ENCODE peak calls at places on chromosomes 4 and X, in nine cellular contexts. One of them, this sample, is unnamed.

GRCh38 chr4:7785017-7785416 is 154.6 kb downstream of the AFAP1 start:
- DNase-seq in IMR-90: peak
- DNase-seq in fibroblast of the aortic adventitia: no peak
- DNase-seq in BJ: peak
- DNase-seq in GM10248: no peak
- DNase-seq in hepatocyte: no peak
- DNase-seq in CD14-positive monocyte: no peak
- DNase-seq in H1: no peak
- DNase-seq in AG09319: no peak
- DNase-seq in this sample: no peak

GRCh38 chr4:5693871-5694270 is 14.5 kb downstream of the EVC2 start:
- DNase-seq in GM10248: no peak
- DNase-seq in IMR-90: peak
- DNase-seq in hepatocyte: no peak
- DNase-seq in BJ: no peak
- DNase-seq in H1: no peak
- DNase-seq in AG09319: no peak
- DNase-seq in CD14-positive monocyte: no peak
- DNase-seq in fibroblast of the aortic adventitia: no peak
- DNase-seq in this sample: no peak

GRCh38 chr4:33268776-33269175 is 2548.6 kb downstream of the PCDH7 start:
- DNase-seq in fibroblast of the aortic adventitia: no peak
- DNase-seq in hepatocyte: no peak
- DNase-seq in GM10248: no peak
- DNase-seq in CD14-positive monocyte: no peak
- DNase-seq in BJ: no peak
- DNase-seq in AG09319: no peak
- DNase-seq in IMR-90: no peak
- DNase-seq in H1: no peak
- DNase-seq in this sample: no peak

GRCh38 chr4:5780831-5781480 is 70.0 kb downstream of the EVC start:
- DNase-seq in AG09319: no peak
- DNase-seq in CD14-positive monocyte: no peak
- DNase-seq in IMR-90: peak
- DNase-seq in GM10248: no peak
- DNase-seq in fibroblast of the aortic adventitia: no peak
- DNase-seq in H1: peak
- DNase-seq in BJ: peak
- DNase-seq in hepatocyte: peak
- DNase-seq in this sample: peak

GRCh38 chrX:47976254-47977151 is 27.3 kb downstream of the ZNF182 start:
- DNase-seq in CD14-positive monocyte: no peak
- DNase-seq in BJ: no peak
- DNase-seq in AG09319: no peak
- DNase-seq in H1: no peak
- DNase-seq in hepatocyte: no peak
- DNase-seq in GM10248: no peak
- DNase-seq in IMR-90: no peak
- DNase-seq in fibroblast of the aortic adventitia: no peak
- DNase-seq in this sample: no peak

GRCh38 chr4:104890598-104890997 is 256.1 kb upstream of the TET2 start:
- DNase-seq in hepatocyte: no peak
- DNase-seq in BJ: no peak
- DNase-seq in GM10248: no peak
- DNase-seq in H1: no peak
- DNase-seq in AG09319: no peak
- DNase-seq in CD14-positive monocyte: no peak
- DNase-seq in IMR-90: no peak
- DNase-seq in fibroblast of the aortic adventitia: no peak
- DNase-seq in this sample: no peak

GRCh38 chrX:20061869-20062254 is 54.8 kb downstream of the MAP7D2 start:
- DNase-seq in hepatocyte: no peak
- DNase-seq in BJ: no peak
- DNase-seq in GM10248: no peak
- DNase-seq in CD14-positive monocyte: no peak
- DNase-seq in IMR-90: peak
- DNase-seq in AG09319: no peak
- DNase-seq in fibroblast of the aortic adventitia: peak
- DNase-seq in H1: no peak
- DNase-seq in this sample: no peak

GRCh38 chr4:82423245-82424054 is 6.8 kb downstream of the HNRNPDL start:
- DNase-seq in hepatocyte: no peak
- DNase-seq in CD14-positive monocyte: no peak
- DNase-seq in AG09319: no peak
- DNase-seq in GM10248: no peak
- DNase-seq in H1: no peak
- DNase-seq in IMR-90: peak
- DNase-seq in BJ: no peak
- DNase-seq in fibroblast of the aortic adventitia: peak
- DNase-seq in this sample: no peak

GRCh38 chrX:542179-542578 is 88.4 kb upstream of the SHOX start:
- DNase-seq in H1: no peak
- DNase-seq in fibroblast of the aortic adventitia: no peak
- DNase-seq in CD14-positive monocyte: no peak
- DNase-seq in hepatocyte: no peak
- DNase-seq in GM10248: no peak
- DNase-seq in BJ: no peak
- DNase-seq in IMR-90: no peak
- DNase-seq in AG09319: no peak
- DNase-seq in this sample: no peak

GRCh38 chr4:87012265-87012953 is 77.6 kb downstream of the AFF1 start:
- DNase-seq in GM10248: no peak
- DNase-seq in H1: no peak
- DNase-seq in CD14-positive monocyte: no peak
- DNase-seq in fibroblast of the aortic adventitia: peak
- DNase-seq in hepatocyte: peak
- DNase-seq in IMR-90: no peak
- DNase-seq in AG09319: no peak
- DNase-seq in BJ: no peak
- DNase-seq in this sample: no peak

GRCh38 chr4:95540227-95540626 is 8.5 kb downstream of the UNC5C start:
- DNase-seq in CD14-positive monocyte: no peak
- DNase-seq in AG09319: no peak
- DNase-seq in IMR-90: no peak
- DNase-seq in BJ: no peak
- DNase-seq in H1: no peak
- DNase-seq in fibroblast of the aortic adventitia: peak
- DNase-seq in GM10248: no peak
- DNase-seq in hepatocyte: no peak
- DNase-seq in this sample: no peak

GRCh38 chrX:14420876-14421275 is 108.5 kb upstream of the GLRA2 start:
- DNase-seq in AG09319: no peak
- DNase-seq in fibroblast of the aortic adventitia: no peak
- DNase-seq in CD14-positive monocyte: no peak
- DNase-seq in hepatocyte: peak
- DNase-seq in BJ: no peak
- DNase-seq in GM10248: no peak
- DNase-seq in H1: no peak
- DNase-seq in IMR-90: no peak
- DNase-seq in this sample: no peak

GRCh38 chr4:165698272-165698671 is 174.8 kb upstream of the TLL1 start:
- DNase-seq in H1: no peak
- DNase-seq in fibroblast of the aortic adventitia: no peak
- DNase-seq in CD14-positive monocyte: no peak
- DNase-seq in GM10248: no peak
- DNase-seq in BJ: no peak
- DNase-seq in AG09319: no peak
- DNase-seq in IMR-90: no peak
- DNase-seq in hepatocyte: no peak
- DNase-seq in this sample: no peak

DNA sequence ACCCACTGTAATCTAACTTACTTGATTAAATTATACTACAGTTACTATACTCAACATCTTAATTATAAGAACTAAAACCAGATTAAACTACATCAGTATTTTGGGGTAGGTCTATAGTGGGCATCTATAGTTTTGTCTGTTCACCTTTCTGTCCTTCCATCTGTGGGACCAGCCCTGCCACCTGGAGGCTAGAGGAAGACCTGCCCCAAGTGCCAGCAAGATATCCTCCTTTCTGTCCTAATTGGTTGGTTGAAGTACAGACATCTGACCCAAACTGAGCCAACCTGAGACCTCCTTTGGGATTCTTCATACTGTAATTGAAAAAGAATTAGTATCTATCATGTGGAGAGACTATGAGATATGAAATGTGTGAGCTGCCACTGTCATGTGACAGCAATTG is 172.2 kb upstream of the TLL1 start:
- DNase-seq in H1: no peak
- DNase-seq in hepatocyte: no peak
- DNase-seq in GM10248: no peak
- DNase-seq in BJ: no peak
- DNase-seq in CD14-positive monocyte: no peak
- DNase-seq in IMR-90: no peak
- DNase-seq in fibroblast of the aortic adventitia: no peak
- DNase-seq in AG09319: no peak
- DNase-seq in this sample: no peak
- TF ChIP-seq CTCF in H1: peak
- TF ChIP-seq CTCF in hepatocyte: peak
- TF ChIP-seq CTCF in GM10248: peak
- TF ChIP-seq CTCF in BJ: peak
- TF ChIP-seq CTCF in CD14-positive monocyte: no peak
- TF ChIP-seq CTCF in IMR-90: no peak
- TF ChIP-seq CTCF in fibroblast of the aortic adventitia: peak
- TF ChIP-seq CTCF in AG09319: peak
- TF ChIP-seq CTCF in this sample: peak

GRCh38 chrX:16113978-16114554 is 9.3 kb upstream of the GRPR start:
- DNase-seq in GM10248: no peak
- DNase-seq in fibroblast of the aortic adventitia: no peak
- DNase-seq in H1: no peak
- DNase-seq in BJ: no peak
- DNase-seq in IMR-90: no peak
- DNase-seq in AG09319: no peak
- DNase-seq in hepatocyte: no peak
- DNase-seq in CD14-positive monocyte: no peak
- DNase-seq in this sample: no peak

GRCh38 chrX:16114640-16115039 is 8.7 kb upstream of the GRPR start:
- DNase-seq in H1: no peak
- DNase-seq in GM10248: no peak
- DNase-seq in IMR-90: peak
- DNase-seq in CD14-positive monocyte: no peak
- DNase-seq in fibroblast of the aortic adventitia: peak
- DNase-seq in hepatocyte: no peak
- DNase-seq in BJ: peak
- DNase-seq in AG09319: peak
- DNase-seq in this sample: no peak

GRCh38 chrX:16112428-16112827 is 10.9 kb upstream of the GRPR start:
- DNase-seq in GM10248: no peak
- DNase-seq in BJ: no peak
- DNase-seq in CD14-positive monocyte: no peak
- DNase-seq in AG09319: no peak
- DNase-seq in IMR-90: no peak
- DNase-seq in hepatocyte: no peak
- DNase-seq in fibroblast of the aortic adventitia: no peak
- DNase-seq in H1: no peak
- DNase-seq in this sample: no peak
- TF ChIP-seq CTCF in GM10248: no peak
- TF ChIP-seq CTCF in BJ: peak
- TF ChIP-seq CTCF in CD14-positive monocyte: no peak
- TF ChIP-seq CTCF in AG09319: no peak
- TF ChIP-seq CTCF in IMR-90: peak
- TF ChIP-seq CTCF in hepatocyte: no peak
- TF ChIP-seq CTCF in fibroblast of the aortic adventitia: no peak
- TF ChIP-seq CTCF in H1: peak
- TF ChIP-seq CTCF in this sample: peak

GRCh38 chr4:139763668-139764067 is 98.0 kb downstream of the MGST2 start:
- DNase-seq in fibroblast of the aortic adventitia: no peak
- DNase-seq in IMR-90: no peak
- DNase-seq in CD14-positive monocyte: no peak
- DNase-seq in hepatocyte: peak
- DNase-seq in AG09319: no peak
- DNase-seq in BJ: no peak
- DNase-seq in H1: no peak
- DNase-seq in GM10248: no peak
- DNase-seq in this sample: no peak

GRCh38 chr4:139762715-139763114 is 97.1 kb downstream of the MGST2 start:
- DNase-seq in GM10248: no peak
- DNase-seq in hepatocyte: no peak
- DNase-seq in AG09319: no peak
- DNase-seq in H1: no peak
- DNase-seq in IMR-90: no peak
- DNase-seq in CD14-positive monocyte: no peak
- DNase-seq in fibroblast of the aortic adventitia: peak
- DNase-seq in BJ: no peak
- DNase-seq in this sample: no peak

GRCh38 chr4:139763205-139763604 is 97.6 kb downstream of the MGST2 start:
- DNase-seq in fibroblast of the aortic adventitia: no peak
- DNase-seq in AG09319: no peak
- DNase-seq in H1: no peak
- DNase-seq in CD14-positive monocyte: no peak
- DNase-seq in IMR-90: no peak
- DNase-seq in BJ: no peak
- DNase-seq in hepatocyte: no peak
- DNase-seq in GM10248: no peak
- DNase-seq in this sample: no peak

GRCh38 chr4:139760558-139760957 is 94.9 kb downstream of the MGST2 start:
- DNase-seq in H1: no peak
- DNase-seq in IMR-90: no peak
- DNase-seq in BJ: no peak
- DNase-seq in AG09319: no peak
- DNase-seq in GM10248: no peak
- DNase-seq in hepatocyte: no peak
- DNase-seq in CD14-positive monocyte: no peak
- DNase-seq in fibroblast of the aortic adventitia: no peak
- DNase-seq in this sample: no peak

DNA sequence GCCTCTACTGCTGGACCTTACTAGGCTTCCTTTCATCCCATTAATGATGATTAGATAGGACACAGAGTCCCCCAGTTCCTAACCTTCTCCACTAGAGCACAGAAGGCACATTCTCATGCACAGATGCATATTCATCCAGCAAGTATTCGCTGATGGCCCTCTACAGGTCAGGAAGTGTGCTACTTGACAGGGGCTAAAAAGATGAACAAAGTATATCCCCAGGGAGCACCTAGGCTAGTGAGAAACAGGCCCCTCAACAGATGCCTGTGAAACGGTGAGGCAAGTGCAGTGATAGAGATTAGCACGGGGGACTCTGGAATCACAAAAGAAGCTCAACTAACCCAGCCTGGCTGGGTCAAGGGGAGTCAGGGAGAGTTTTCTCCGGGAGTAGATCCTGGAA is 95.8 kb downstream of the MGST2 start:
- DNase-seq in H1: no peak
- DNase-seq in hepatocyte: no peak
- DNase-seq in BJ: no peak
- DNase-seq in fibroblast of the aortic adventitia: no peak
- DNase-seq in CD14-positive monocyte: no peak
- DNase-seq in IMR-90: peak
- DNase-seq in AG09319: no peak
- DNase-seq in GM10248: no peak
- DNase-seq in this sample: no peak
- TF ChIP-seq CTCF in H1: peak
- TF ChIP-seq CTCF in hepatocyte: peak
- TF ChIP-seq CTCF in BJ: peak
- TF ChIP-seq CTCF in fibroblast of the aortic adventitia: peak
- TF ChIP-seq CTCF in CD14-positive monocyte: no peak
- TF ChIP-seq CTCF in IMR-90: peak
- TF ChIP-seq CTCF in AG09319: peak
- TF ChIP-seq CTCF in GM10248: no peak
- TF ChIP-seq CTCF in this sample: peak

GRCh38 chrX:149199734-149200133 is 305.4 kb downstream of the IDS start:
- DNase-seq in GM10248: no peak
- DNase-seq in AG09319: no peak
- DNase-seq in fibroblast of the aortic adventitia: no peak
- DNase-seq in IMR-90: no peak
- DNase-seq in hepatocyte: no peak
- DNase-seq in H1: no peak
- DNase-seq in CD14-positive monocyte: no peak
- DNase-seq in BJ: no peak
- DNase-seq in this sample: no peak

GRCh38 chrX:149198980-149199732 is 305.9 kb downstream of the IDS start:
- DNase-seq in H1: no peak
- DNase-seq in IMR-90: no peak
- DNase-seq in hepatocyte: no peak
- DNase-seq in fibroblast of the aortic adventitia: no peak
- DNase-seq in CD14-positive monocyte: no peak
- DNase-seq in GM10248: no peak
- DNase-seq in BJ: no peak
- DNase-seq in AG09319: no peak
- DNase-seq in this sample: no peak
- TF ChIP-seq CTCF in H1: no peak
- TF ChIP-seq CTCF in IMR-90: no peak
- TF ChIP-seq CTCF in hepatocyte: no peak
- TF ChIP-seq CTCF in fibroblast of the aortic adventitia: no peak
- TF ChIP-seq CTCF in CD14-positive monocyte: no peak
- TF ChIP-seq CTCF in GM10248: peak
- TF ChIP-seq CTCF in BJ: no peak
- TF ChIP-seq CTCF in AG09319: no peak
- TF ChIP-seq CTCF in this sample: no peak

This sample was measured in type B pancreatic cell.